ENCODE peak calls at places on chromosomes 6 and 20, in six cellular contexts. One of them, this sample, is unnamed.
A peak's percentile ranks its signal among the peaks of the same experiment; 100 is the strongest.

GRCh38 chr20:62234346-62234745 is 4.0 kb upstream of the OSBPL2 start:
- DNase-seq in H1: no peak
- DNase-seq in K562: no peak
- DNase-seq in HCT116: no peak
- DNase-seq in GM12878: no peak
- DNase-seq in HepG2: no peak
- DNase-seq in this sample: no peak

GRCh38 chr6:161876231-161876630 is 602.4 kb upstream of the AGPAT4 start:
- DNase-seq in GM12878: no peak
- DNase-seq in K562: no peak
- DNase-seq in H1: no peak
- DNase-seq in HCT116: no peak
- DNase-seq in HepG2: no peak
- DNase-seq in this sample: no peak

GRCh38 chr6:126947070-126947469 is 171.4 kb upstream of the RSPO3 start:
- DNase-seq in GM12878: no peak
- DNase-seq in K562: no peak
- DNase-seq in H1: no peak
- DNase-seq in HCT116: no peak
- DNase-seq in HepG2: no peak
- DNase-seq in this sample: no peak

GRCh38 chr6:142165227-142165626 is 18.2 kb downstream of the VTA1 start:
- DNase-seq in GM12878: no peak
- DNase-seq in HepG2: no peak
- DNase-seq in K562: no peak
- DNase-seq in HCT116: no peak
- DNase-seq in H1: no peak
- DNase-seq in this sample: no peak

GRCh38 chr6:151494235-151494950 is 576 bp downstream of the CCDC170 start:
- DNase-seq in H1: no peak
- DNase-seq in GM12878: no peak
- DNase-seq in K562: no peak
- DNase-seq in HepG2: peak; percentile 57
- DNase-seq in HCT116: no peak
- DNase-seq in this sample: no peak

GRCh38 chr20:57514273-57514751 is 10.6 kb downstream of the CTCFL start:
- DNase-seq in HCT116: peak; percentile 58
- DNase-seq in HepG2: peak; percentile 73
- DNase-seq in K562: peak; percentile 43
- DNase-seq in H1: no peak
- DNase-seq in GM12878: no peak
- DNase-seq in this sample: peak; percentile 76

GRCh38 chr6:68625998-68626397 is 9.1 kb upstream of the ADGRB3 start:
- DNase-seq in K562: no peak
- DNase-seq in GM12878: no peak
- DNase-seq in HCT116: no peak
- DNase-seq in HepG2: no peak
- DNase-seq in H1: no peak
- DNase-seq in this sample: no peak

GRCh38 chr20:9028419-9028818 is 40.5 kb upstream of the PLCB4 start:
- DNase-seq in K562: no peak
- DNase-seq in H1: no peak
- DNase-seq in HCT116: no peak
- DNase-seq in HepG2: no peak
- DNase-seq in GM12878: no peak
- DNase-seq in this sample: no peak

GRCh38 chr20:46365483-46366215 is 40.8 kb downstream of the ELMO2 start:
- DNase-seq in GM12878: no peak
- DNase-seq in H1: no peak
- DNase-seq in HepG2: no peak
- DNase-seq in HCT116: no peak
- DNase-seq in K562: no peak
- DNase-seq in this sample: no peak

GRCh38 chr6:153301602-153302001 is 170.5 kb upstream of the RGS17 start:
- DNase-seq in H1: no peak
- DNase-seq in GM12878: no peak
- DNase-seq in HCT116: no peak
- DNase-seq in K562: no peak
- DNase-seq in HepG2: no peak
- DNase-seq in this sample: no peak

GRCh38 chr20:20856306-20856705 is 143.9 kb upstream of the RALGAPA2 start:
- DNase-seq in HepG2: no peak
- DNase-seq in HCT116: no peak
- DNase-seq in K562: no peak
- DNase-seq in GM12878: no peak
- DNase-seq in H1: no peak
- DNase-seq in this sample: no peak

GRCh38 chr6:133396225-133396624 is 155.1 kb downstream of the EYA4 start:
- DNase-seq in GM12878: no peak
- DNase-seq in HepG2: no peak
- DNase-seq in K562: no peak
- DNase-seq in H1: no peak
- DNase-seq in HCT116: no peak
- DNase-seq in this sample: no peak

GRCh38 chr6:36368921-36369880 is 18.3 kb downstream of the ETV7 start:
- DNase-seq in GM12878: no peak
- DNase-seq in H1: no peak
- DNase-seq in HCT116: no peak
- DNase-seq in HepG2: no peak
- DNase-seq in K562: no peak
- DNase-seq in this sample: no peak

GRCh38 chr6:136551103-136551502 is 881 bp upstream of the MAP7 start:
- DNase-seq in K562: no peak
- DNase-seq in HepG2: no peak
- DNase-seq in GM12878: no peak
- DNase-seq in H1: no peak
- DNase-seq in HCT116: no peak
- DNase-seq in this sample: no peak

GRCh38 chr6:169824021-169824420 is 72.6 kb downstream of the ERMARD start:
- DNase-seq in K562: no peak
- DNase-seq in HCT116: no peak
- DNase-seq in GM12878: no peak
- DNase-seq in H1: no peak
- DNase-seq in HepG2: no peak
- DNase-seq in this sample: no peak

GRCh38 chr20:38043512-38044300 is 10.2 kb downstream of the RPRD1B start:
- DNase-seq in GM12878: no peak
- DNase-seq in H1: no peak
- DNase-seq in HCT116: no peak
- DNase-seq in HepG2: no peak
- DNase-seq in K562: no peak
- DNase-seq in this sample: no peak

GRCh38 chr20:24816907-24817306 is 132.2 kb upstream of the CST7 start:
- DNase-seq in H1: no peak
- DNase-seq in HepG2: no peak
- DNase-seq in HCT116: no peak
- DNase-seq in K562: no peak
- DNase-seq in GM12878: no peak
- DNase-seq in this sample: no peak

GRCh38 chr6:134787261-134787871 is 162.5 kb downstream of the ALDH8A1 start:
- DNase-seq in HepG2: no peak
- DNase-seq in HCT116: peak; percentile 1
- DNase-seq in H1: no peak
- DNase-seq in GM12878: no peak
- DNase-seq in K562: no peak
- DNase-seq in this sample: no peak

GRCh38 chr20:58709013-58709702 is 16.6 kb downstream of the NPEPL1 start:
- DNase-seq in H1: no peak
- DNase-seq in HepG2: no peak
- DNase-seq in GM12878: no peak
- DNase-seq in HCT116: no peak
- DNase-seq in K562: no peak
- DNase-seq in this sample: no peak

GRCh38 chr6:4240148-4240547 is 104.8 kb upstream of the ECI2 start:
- DNase-seq in HCT116: no peak
- DNase-seq in H1: no peak
- DNase-seq in GM12878: no peak
- DNase-seq in K562: no peak
- DNase-seq in HepG2: no peak
- DNase-seq in this sample: no peak

GRCh38 chr6:112636650-112637260 is 289.6 kb downstream of the RFPL4B start:
- DNase-seq in H1: no peak
- DNase-seq in HCT116: no peak
- DNase-seq in HepG2: no peak
- DNase-seq in GM12878: no peak
- DNase-seq in K562: no peak
- DNase-seq in this sample: no peak

GRCh38 chr6:161268526-161269210 is 5.2 kb downstream of the AGPAT4 start:
- DNase-seq in K562: peak; percentile 37
- DNase-seq in HepG2: no peak
- DNase-seq in GM12878: no peak
- DNase-seq in H1: no peak
- DNase-seq in HCT116: no peak
- DNase-seq in this sample: no peak

GRCh38 chr20:25668446-25668845 is 28.2 kb downstream of the ZNF337 start:
- DNase-seq in K562: no peak
- DNase-seq in H1: no peak
- DNase-seq in HepG2: no peak
- DNase-seq in HCT116: no peak
- DNase-seq in GM12878: no peak
- DNase-seq in this sample: no peak

GRCh38 chr20:62088258-62089127 is 22.8 kb upstream of the TAF4 start:
- DNase-seq in K562: peak; percentile 73
- DNase-seq in GM12878: no peak
- DNase-seq in HCT116: peak; percentile 86
- DNase-seq in H1: no peak
- DNase-seq in HepG2: peak; percentile 80
- DNase-seq in this sample: no peak

GRCh38 chr6:122476131-122476530 is 4.5 kb upstream of the SERINC1 start:
- DNase-seq in H1: no peak
- DNase-seq in K562: no peak
- DNase-seq in HCT116: no peak
- DNase-seq in GM12878: no peak
- DNase-seq in HepG2: peak; percentile 24
- DNase-seq in this sample: no peak

GRCh38 chr6:154373971-154374370 is 17.4 kb upstream of the IPCEF1 start:
- DNase-seq in K562: no peak
- DNase-seq in HepG2: no peak
- DNase-seq in GM12878: no peak
- DNase-seq in H1: no peak
- DNase-seq in HCT116: no peak
- DNase-seq in this sample: no peak

GRCh38 chr6:157086632-157087031 is 236.7 kb downstream of the TMEM242 start:
- DNase-seq in HCT116: no peak
- DNase-seq in K562: no peak
- DNase-seq in HepG2: no peak
- DNase-seq in H1: no peak
- DNase-seq in GM12878: no peak
- DNase-seq in this sample: no peak
- TF ChIP-seq ZNF274 in HCT116: no peak
- TF ChIP-seq ZNF274 in K562: no peak
- TF ChIP-seq ZNF274 in HepG2: no peak
- TF ChIP-seq ZNF274 in H1: no peak
- TF ChIP-seq ZNF274 in GM12878: no peak
- TF ChIP-seq ZNF274 in this sample: no peak

DNA sequence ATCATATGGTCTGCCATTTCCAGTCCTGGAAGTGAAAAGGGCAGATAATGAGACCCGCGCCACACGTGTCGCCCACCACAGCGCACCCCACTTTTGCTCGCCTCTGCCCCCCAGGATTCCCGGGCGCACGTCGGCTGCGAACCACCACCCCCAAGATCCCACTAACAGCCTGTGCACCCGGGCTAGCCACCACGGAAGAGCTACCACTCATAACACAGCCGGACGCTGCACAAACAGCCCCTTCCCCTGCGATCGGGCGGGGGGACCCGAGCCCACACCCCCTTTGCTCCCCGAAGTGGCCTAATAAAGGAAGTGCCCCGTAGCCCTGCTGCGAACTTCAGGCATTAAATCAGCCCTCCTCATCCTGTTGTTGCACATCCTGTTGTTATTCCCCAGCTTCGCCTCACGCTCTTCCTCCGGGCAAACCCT is 506 bp downstream of the CITED2 start:
- DNase-seq in GM12878: no peak
- DNase-seq in HCT116: no peak
- DNase-seq in H1: no peak
- DNase-seq in HepG2: no peak
- DNase-seq in K562: peak; percentile 57
- DNase-seq in this sample: no peak
- TF ChIP-seq ZNF274 in GM12878: no peak
- TF ChIP-seq ZNF274 in HCT116: no peak
- TF ChIP-seq ZNF274 in H1: no peak
- TF ChIP-seq ZNF274 in HepG2: peak; percentile 73
- TF ChIP-seq ZNF274 in K562: no peak
- TF ChIP-seq ZNF274 in this sample: no peak

GRCh38 chr6:96620851-96621250 is 57.9 kb downstream of the FHL5 start:
- DNase-seq in H1: no peak
- DNase-seq in HCT116: no peak
- DNase-seq in GM12878: no peak
- DNase-seq in K562: no peak
- DNase-seq in HepG2: no peak
- DNase-seq in this sample: no peak

GRCh38 chr6:96624957-96625356 is 62.0 kb downstream of the FHL5 start:
- DNase-seq in GM12878: no peak
- DNase-seq in K562: no peak
- DNase-seq in HCT116: no peak
- DNase-seq in HepG2: no peak
- DNase-seq in H1: no peak
- DNase-seq in this sample: no peak

GRCh38 chr6:96621983-96622382 is 59.1 kb downstream of the FHL5 start:
- DNase-seq in HepG2: no peak
- DNase-seq in GM12878: no peak
- DNase-seq in K562: no peak
- DNase-seq in H1: no peak
- DNase-seq in HCT116: no peak
- DNase-seq in this sample: no peak

GRCh38 chr6:96631248-96631647 is 68.3 kb downstream of the FHL5 start:
- DNase-seq in GM12878: no peak
- DNase-seq in K562: peak; percentile 11
- DNase-seq in H1: no peak
- DNase-seq in HCT116: no peak
- DNase-seq in HepG2: no peak
- DNase-seq in this sample: no peak

DNA sequence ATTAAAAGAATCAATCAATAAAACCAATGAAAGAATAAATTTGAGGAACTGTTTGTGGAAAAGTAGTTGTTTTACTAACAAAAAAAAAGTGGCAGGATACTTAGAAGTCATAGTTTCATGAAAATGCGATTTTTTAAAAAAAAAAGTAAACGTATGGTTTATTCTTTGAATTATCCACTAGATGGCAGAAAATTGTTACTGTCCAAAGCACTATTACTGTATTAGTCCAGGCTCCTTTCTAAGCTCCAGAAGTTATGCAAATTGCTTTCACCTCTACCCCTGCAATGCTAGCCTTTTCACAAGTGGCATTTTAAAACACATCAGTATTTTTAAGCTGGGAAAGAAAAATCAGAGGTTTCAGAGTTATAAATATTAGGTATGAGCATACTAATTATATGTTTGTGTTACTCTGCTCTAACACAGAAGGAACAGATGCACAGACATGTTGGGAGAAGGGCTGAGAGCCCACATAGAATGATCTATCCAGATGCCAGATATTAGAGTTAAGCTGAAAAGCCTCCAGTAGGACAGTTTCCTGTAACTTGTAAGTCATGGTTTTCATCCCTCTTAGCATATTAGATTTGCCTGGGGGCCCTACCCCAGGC is 63.9 kb downstream of the FHL5 start:
- DNase-seq in H1: no peak
- DNase-seq in K562: peak; percentile 15
- DNase-seq in GM12878: peak; percentile 49
- DNase-seq in HepG2: peak; percentile 21
- DNase-seq in HCT116: peak; percentile 22
- DNase-seq in this sample: no peak
- TF ChIP-seq ZNF274 in H1: no peak
- TF ChIP-seq ZNF274 in K562: no peak
- TF ChIP-seq ZNF274 in GM12878: no peak
- TF ChIP-seq ZNF274 in HepG2: no peak
- TF ChIP-seq ZNF274 in HCT116: no peak
- TF ChIP-seq ZNF274 in this sample: no peak

GRCh38 chr6:118580585-118581419 is 32.7 kb downstream of the PLN start:
- DNase-seq in GM12878: no peak
- DNase-seq in H1: peak; percentile 15
- DNase-seq in K562: peak; percentile 39
- DNase-seq in HCT116: peak; percentile 49
- DNase-seq in HepG2: peak; percentile 75
- DNase-seq in this sample: peak; percentile 40
- TF ChIP-seq ZNF274 in GM12878: no peak
- TF ChIP-seq ZNF274 in H1: no peak
- TF ChIP-seq ZNF274 in K562: no peak
- TF ChIP-seq ZNF274 in HCT116: no peak
- TF ChIP-seq ZNF274 in HepG2: no peak
- TF ChIP-seq ZNF274 in this sample: no peak